ENCODE peak calls at places on chromosome 6, in nine cellular contexts. T is keratinocyte; H is naive thymus-derived CD4-positive, alpha-beta T cell; D is iPS DF 6.9; U is HCT116; E is left ventricle myocardium inferior; F is transverse colon; X is PC-9; S is CD8-positive, alpha-beta T cell. Q is an unnamed sample.

GRCh38 chr6:124684621-124685020 is 277.6 kb upstream of the RNF217 start:
- DNase-seq in T (no peak), H (no peak), D (no peak), U (no peak), E (no peak), F (no peak), X (no peak), S (no peak), Q (no peak)

GRCh38 chr6:22785036-22785435 is 215.7 kb downstream of the HDGFL1 start:
- DNase-seq in T (no peak), H (no peak), D (no peak), U (no peak), E (no peak), F (no peak), X (no peak), S (no peak), Q (no peak)

GRCh38 chr6:160238234-160238633 is 20.4 kb downstream of the SLC22A2 start:
- DNase-seq in T (no peak), H (no peak), D (no peak), U (no peak), E (no peak), F (no peak), X (no peak), S (no peak), Q (no peak)

GRCh38 chr6:163985040-163985439 is 570.5 kb downstream of the QKI start:
- DNase-seq in T (no peak), H (no peak), D (no peak), U (no peak), E (no peak), F (no peak), X (no peak), S (no peak), Q (no peak)

GRCh38 chr6:34301408-34301807 is 52.6 kb upstream of the SMIM29 start:
- DNase-seq in T (no peak), H (no peak), D (no peak), U (no peak), E (peak), F (no peak), X (no peak), S (no peak), Q (peak)

GRCh38 chr6:158481612-158482473 is 78.0 kb upstream of the TMEM181 start:
- DNase-seq in T (peak), H (no peak), D (no peak), U (peak), E (no peak), F (no peak), X (peak), S (no peak), Q (no peak)

GRCh38 chr6:49849121-49849907 is 17.0 kb downstream of the CRISP1 start:
- DNase-seq in T (no peak), H (peak), D (no peak), U (peak), E (no peak), F (no peak), X (peak), S (no peak), Q (no peak)

GRCh38 chr6:5905431-5906339 is 101.0 kb downstream of the NRN1 start:
- DNase-seq in T (peak), H (no peak), D (no peak), U (no peak), E (peak), F (peak), X (no peak), S (no peak), Q (peak)

GRCh38 chr6:7901056-7901455 is 9.5 kb downstream of the TXNDC5 start:
- DNase-seq in T (no peak), H (no peak), D (no peak), U (no peak), E (no peak), F (peak), X (no peak), S (no peak), Q (no peak)

GRCh38 chr6:44086931-44087574 is 40.2 kb downstream of the MRPL14 start:
- DNase-seq in T (no peak), H (no peak), D (no peak), U (no peak), E (peak), F (no peak), X (no peak), S (no peak), Q (peak)

GRCh38 chr6:90677440-90677839 is 90.6 kb upstream of the MAP3K7 start:
- DNase-seq in T (no peak), H (no peak), D (no peak), U (no peak), E (no peak), F (no peak), X (no peak), S (no peak), Q (no peak)

GRCh38 chr6:169556758-169557505 is 144.9 kb downstream of the WDR27 start:
- DNase-seq in T (no peak), H (peak), D (no peak), U (no peak), E (no peak), F (peak), X (no peak), S (peak), Q (no peak)

GRCh38 chr6:26363882-26364825 is 844 bp upstream of the BTN3A2 start:
- DNase-seq in T (no peak), H (peak), D (no peak), U (no peak), E (no peak), F (no peak), X (no peak), S (peak), Q (no peak)

GRCh38 chr6:30885481-30885998 is 1.2 kb downstream of the DDR1 start:
- DNase-seq in T (no peak), H (no peak), D (no peak), U (no peak), E (no peak), F (peak), X (peak), S (no peak), Q (no peak)

GRCh38 chr6:46453221-46453620 is 38.0 kb downstream of the RCAN2 start:
- DNase-seq in T (no peak), H (no peak), D (no peak), U (no peak), E (no peak), F (no peak), X (no peak), S (no peak), Q (no peak)

GRCh38 chr6:110102411-110102810 is 77.1 kb downstream of the WASF1 start:
- DNase-seq in T (no peak), H (no peak), D (no peak), U (no peak), E (no peak), F (no peak), X (no peak), S (no peak), Q (no peak)

DNA sequence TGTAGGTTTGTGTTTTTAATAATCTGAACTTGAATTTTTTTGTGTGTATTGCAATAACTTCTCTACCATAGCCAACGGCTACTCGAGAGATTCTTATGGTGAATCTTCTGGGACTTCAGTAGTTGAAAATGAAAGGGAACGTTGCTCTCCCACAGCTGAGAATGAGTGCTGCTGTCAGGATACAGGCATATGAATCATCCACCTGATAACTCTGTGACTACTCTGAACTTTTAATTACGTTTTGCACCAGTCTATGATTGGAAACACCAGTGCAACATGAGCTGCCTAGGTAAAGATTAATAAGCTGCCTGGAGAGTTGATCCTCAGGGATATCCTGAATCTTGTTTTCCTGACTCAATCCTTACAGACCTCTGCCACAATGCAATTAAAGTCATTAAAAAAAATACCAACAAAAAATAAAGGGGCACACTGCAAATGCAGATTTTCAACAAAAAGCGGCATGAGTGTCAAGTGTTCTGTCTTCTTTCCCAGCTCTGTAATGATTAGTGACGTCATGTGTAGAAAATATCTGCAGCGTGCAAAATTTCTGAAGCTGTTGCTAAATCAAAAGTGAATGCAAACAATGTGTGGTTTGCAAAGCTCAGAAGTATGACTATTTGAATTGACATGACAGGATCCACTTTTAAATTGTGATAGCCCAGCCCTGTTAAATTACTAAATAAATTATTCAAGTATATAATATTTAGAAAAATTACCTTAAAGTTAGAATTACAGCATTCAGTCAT is 432.2 kb downstream of the HTR1B start:
- DNase-seq in T (no peak), H (no peak), D (no peak), U (no peak), E (no peak), F (no peak), X (no peak), S (no peak), Q (no peak)
- H3K27ac ChIP-seq in T (no peak), H (no peak), D (no peak), U (no peak), E (no peak), F (no peak), X (no peak), S (no peak), Q (no peak)

GRCh38 chr6:139778688-139779087 is 404.2 kb upstream of the CITED2 start:
- DNase-seq in T (no peak), H (no peak), D (no peak), U (no peak), E (no peak), F (no peak), X (no peak), S (no peak), Q (no peak)
- H3K4me3 ChIP-seq in T (no peak), H (no peak), D (no peak), U (no peak), E (no peak), F (no peak), X (no peak), S (no peak), Q (no peak)

DNA sequence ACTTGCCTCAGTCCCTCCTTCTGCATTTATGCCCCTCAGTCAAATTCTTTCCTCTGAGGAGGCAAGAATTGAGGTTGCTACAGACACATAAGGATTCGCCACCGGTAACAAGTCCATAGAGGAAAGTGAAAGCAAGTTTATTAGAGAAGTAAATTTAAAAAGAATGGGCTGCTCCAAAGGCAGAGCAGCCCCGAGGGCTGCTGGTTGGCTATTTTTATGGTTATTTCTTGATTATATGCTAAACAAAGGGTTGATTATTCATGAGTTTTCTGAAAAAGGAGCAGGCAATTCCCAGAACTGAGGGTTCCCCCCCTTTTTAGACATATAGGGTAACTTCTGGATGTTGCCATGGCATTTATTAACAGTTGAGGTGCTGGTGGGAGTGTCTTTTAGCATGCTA is 44.9 kb upstream of the RNGTT start:
- DNase-seq in T (no peak), H (no peak), D (no peak), U (no peak), E (no peak), F (no peak), X (no peak), S (no peak), Q (no peak)
- H3K27ac ChIP-seq in T (no peak), H (no peak), D (no peak), U (no peak), E (no peak), F (no peak), X (no peak), S (no peak), Q (no peak)

DNA sequence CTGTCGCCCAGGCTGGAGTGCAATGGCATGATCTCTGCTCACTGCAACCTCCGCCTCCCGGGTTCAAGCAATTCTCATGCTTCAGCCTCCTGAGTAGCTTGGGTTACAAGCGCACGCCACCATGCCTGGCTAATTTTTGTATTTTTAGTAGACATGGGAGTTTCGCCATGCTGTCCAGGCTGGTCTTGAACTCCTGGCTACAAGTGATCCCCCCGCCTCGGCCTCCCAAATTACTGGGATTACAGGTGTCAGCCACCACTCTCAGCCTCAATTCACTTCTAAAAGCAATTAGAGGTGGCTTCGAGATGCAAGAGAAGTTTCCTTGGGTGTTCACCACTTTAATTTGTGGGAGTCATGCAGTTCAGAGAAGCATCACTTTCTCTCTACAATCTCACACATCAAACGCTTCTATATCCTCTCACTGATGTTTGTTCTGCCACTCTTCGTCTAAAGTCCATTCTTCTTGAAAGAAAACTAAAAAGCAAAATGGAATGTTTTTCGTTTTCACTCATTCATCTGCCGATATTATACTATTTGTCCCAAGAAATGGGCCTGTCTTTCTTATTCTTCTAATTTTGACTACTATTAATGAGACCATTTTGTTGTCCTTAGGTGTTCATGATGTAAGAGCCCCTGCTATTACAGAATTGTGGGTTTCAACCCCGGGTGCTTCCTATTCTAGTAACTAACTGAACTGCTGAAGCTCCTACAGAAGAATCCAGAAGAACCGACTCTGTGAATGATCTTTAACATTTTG is 38.3 kb upstream of the ENPP1 start:
- DNase-seq in T (no peak), H (no peak), D (no peak), U (no peak), E (no peak), F (no peak), X (no peak), S (no peak), Q (no peak)
- H3K4me3 ChIP-seq in T (no peak), H (no peak), D (no peak), U (no peak), E (no peak), F (no peak), X (no peak), S (no peak), Q (no peak)

DNA sequence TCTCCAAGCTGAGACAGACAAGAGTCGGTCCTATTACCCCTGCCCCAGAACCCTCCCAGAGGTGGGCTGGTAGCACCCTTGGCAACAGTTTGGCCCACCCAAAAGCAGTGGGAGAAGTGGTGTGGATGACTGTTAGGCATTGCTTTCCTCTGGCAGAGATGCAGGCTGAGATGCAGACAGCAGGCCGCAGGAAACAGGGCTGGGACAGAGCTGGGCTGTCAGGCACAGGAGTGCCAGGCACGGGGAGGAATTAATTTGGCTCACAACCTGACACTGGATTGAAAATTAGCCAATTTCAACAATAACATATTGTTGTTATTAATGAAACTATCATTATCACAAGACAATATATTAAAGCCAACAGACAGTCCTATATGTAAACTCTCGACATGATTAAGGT is 15.7 kb upstream of the SIRT5 start:
- DNase-seq in T (no peak), H (no peak), D (no peak), U (no peak), E (no peak), F (no peak), X (no peak), S (no peak), Q (no peak)
- H3K27ac ChIP-seq in T (no peak), H (no peak), D (no peak), U (no peak), E (peak), F (no peak), X (no peak), S (no peak), Q (no peak)

Q was measured in right cardiac atrium.